ENCODE peak calls at places on chromosome 19, in nine cellular contexts. L, A, Q, N, U, T, Y, H and Z are unnamed samples.

GRCh38 chr19:39679056-39679790 is 23.5 kb downstream of the LGALS16 start:
- DNase-seq in Q (no peak), N (no peak), H (peak), Y (no peak), U (peak), T (no peak), L (no peak), A (peak), Z (no peak)

GRCh38 chr19:51023946-51024345 is 2.5 kb downstream of the KLK11 start:
- DNase-seq in Y (no peak), L (no peak), H (no peak), T (no peak), N (no peak), A (no peak), U (no peak), Q (no peak), Z (no peak)

GRCh38 chr19:13153627-13154240 is 3.5 kb downstream of the IER2 start:
- DNase-seq in Q (no peak), L (no peak), Y (peak), N (peak), A (peak), H (peak), U (no peak), T (peak), Z (peak)

GRCh38 chr19:13881231-13881691 is 4.3 kb downstream of the NANOS3 start:
- DNase-seq in H (peak), U (peak), T (no peak), A (peak), Y (no peak), Q (no peak), L (no peak), N (peak), Z (no peak)

GRCh38 chr19:39430675-39431593 is 4.8 kb downstream of the RPS16 start:
- DNase-seq in U (peak), N (peak), L (no peak), Y (peak), T (no peak), Q (peak), H (peak), A (peak), Z (no peak)

GRCh38 chr19:11361037-11361770 is 6.0 kb downstream of the PLPPR2 start:
- DNase-seq in H (no peak), U (peak), Y (no peak), A (no peak), Q (no peak), L (no peak), N (no peak), T (peak), Z (no peak)

GRCh38 chr19:13846533-13847032 is 30.4 kb upstream of the NANOS3 start:
- DNase-seq in L (peak), Q (peak), U (peak), T (peak), A (peak), H (peak), N (peak), Y (peak), Z (peak)

GRCh38 chr19:55657004-55657747 is 2.3 kb downstream of the U2AF2 start:
- DNase-seq in H (peak), N (no peak), Q (peak), L (no peak), U (no peak), Y (no peak), T (no peak), A (no peak), Z (no peak)

GRCh38 chr19:43574424-43575155 is 737 bp downstream of the XRCC1 start:
- DNase-seq in L (no peak), T (no peak), H (no peak), Q (no peak), Y (no peak), N (peak), A (no peak), U (peak), Z (no peak)

GRCh38 chr19:51172223-51172622 is 30.1 kb downstream of the SIGLEC7 start:
- DNase-seq in H (no peak), A (no peak), T (no peak), L (no peak), Q (no peak), Y (no peak), N (no peak), U (no peak), Z (no peak)

GRCh38 chr19:32172761-32173160 is 172.6 kb upstream of the ZNF507 start:
- DNase-seq in A (no peak), H (no peak), U (no peak), T (no peak), L (no peak), N (no peak), Q (no peak), Y (no peak), Z (no peak)

GRCh38 chr19:41324921-41325639 is 15.1 kb downstream of the CCDC97 start:
- DNase-seq in L (no peak), Q (peak), A (no peak), U (peak), Y (peak), T (peak), N (peak), H (peak), Z (no peak)

GRCh38 chr19:29519931-29520330 is 5.9 kb upstream of the VSTM2B start:
- DNase-seq in N (no peak), Y (no peak), L (no peak), H (no peak), Q (no peak), T (peak), U (no peak), A (no peak), Z (no peak)

GRCh38 chr19:45495178-45495577 is 1.7 kb downstream of the RTN2 start:
- DNase-seq in T (no peak), U (no peak), H (no peak), L (no peak), N (no peak), A (no peak), Y (no peak), Q (no peak), Z (no peak)

GRCh38 chr19:10209305-10209704 is 14.6 kb upstream of the DNMT1 start:
- DNase-seq in Q (no peak), H (peak), U (no peak), L (no peak), N (no peak), Y (peak), A (no peak), T (no peak), Z (no peak)

GRCh38 chr19:13094285-13094595 is 8.4 kb downstream of the LYL1 start:
- DNase-seq in H (no peak), L (no peak), Y (no peak), Q (no peak), T (no peak), A (no peak), U (no peak), N (no peak), Z (no peak)

GRCh38 chr19:18999016-18999758 is 34.1 kb downstream of the SUGP2 start:
- DNase-seq in Y (no peak), U (no peak), N (peak), A (no peak), L (no peak), T (peak), Q (no peak), H (peak), Z (no peak)

GRCh38 chr19:32866061-32866460 is 3.5 kb downstream of the SLC7A9 start:
- DNase-seq in T (no peak), A (no peak), H (no peak), U (no peak), Q (no peak), N (no peak), L (no peak), Y (no peak), Z (no peak)

GRCh38 chr19:55477905-55478304 is 1.5 kb downstream of the ZNF628 start:
- DNase-seq in T (no peak), U (no peak), H (no peak), Y (no peak), Q (no peak), N (no peak), A (no peak), L (no peak), Z (no peak)

GRCh38 chr19:2050991-2051770 is at the start of gene MKNK2:
- DNase-seq in L (peak), Q (peak), N (peak), H (peak), T (peak), U (peak), Y (peak), A (peak), Z (peak)

GRCh38 chr19:18457478-18458331 is 19.8 kb upstream of the ISYNA1 start:
- DNase-seq in A (no peak), Y (no peak), H (no peak), Q (no peak), L (no peak), U (no peak), N (no peak), T (no peak), Z (no peak)

GRCh38 chr19:43739836-43740235 is 14.9 kb downstream of the SMG9 start:
- DNase-seq in L (no peak), Y (no peak), A (no peak), U (no peak), T (no peak), H (no peak), Q (peak), N (no peak), Z (no peak)

GRCh38 chr19:13396256-13397080 is 109.8 kb downstream of the CACNA1A start:
- DNase-seq in A (no peak), Q (peak), Y (peak), T (peak), H (peak), U (no peak), N (peak), L (no peak), Z (peak)

GRCh38 chr19:43290568-43291359 is 21.4 kb upstream of the PSG9 start:
- DNase-seq in U (peak), T (no peak), H (peak), N (peak), L (no peak), A (peak), Y (no peak), Q (peak), Z (no peak)

GRCh38 chr19:23273022-23273593 is 22.9 kb upstream of the ZNF724 start:
- DNase-seq in Q (no peak), U (peak), N (no peak), L (no peak), T (no peak), H (no peak), A (peak), Y (no peak), Z (no peak)

GRCh38 chr19:4957981-4958380 is 10.9 kb upstream of the KDM4B start:
- DNase-seq in A (no peak), H (no peak), N (no peak), U (no peak), L (no peak), Q (no peak), Y (no peak), T (no peak), Z (no peak)

GRCh38 chr19:34428549-34429285 is 536 bp downstream of the UBA2 start:
- DNase-seq in L (no peak), T (peak), N (peak), A (no peak), Q (peak), H (peak), Y (peak), U (peak), Z (peak)

GRCh38 chr19:3397266-3398022 is 31.1 kb downstream of the NFIC start:
- DNase-seq in N (no peak), L (no peak), A (no peak), T (peak), U (no peak), Q (peak), Y (no peak), H (peak), Z (no peak)

GRCh38 chr19:10568444-10568825 is 344 bp downstream of the CDKN2D start:
- DNase-seq in L (no peak), T (no peak), Q (peak), N (no peak), U (peak), H (peak), Y (no peak), A (peak), Z (no peak)